ENCODE peak calls at places on chromosomes 3 and 15, in four cellular contexts. H is C1 segment of cervical spinal cord; D is effector CD8-positive, alpha-beta T cell; T is IMR-90. S is an unnamed sample.

GRCh38 chr15:76163429-76164020 is 103.7 kb downstream of the TMEM266 start:
- DNase-seq in H (no peak), D (no peak), T (peak; percentile 79), S (no peak)

GRCh38 chr3:126903521-126903920 is 79.4 kb upstream of the PLXNA1 start:
- DNase-seq in D (no peak), H (no peak), T (no peak), S (no peak)

GRCh38 chr3:195828762-195829161 is 17.0 kb upstream of the MUC4 start:
- DNase-seq in D (no peak), H (no peak), T (no peak), S (no peak)

GRCh38 chr3:23959147-23959900 is 14.2 kb downstream of the NR1D2 start:
- DNase-seq in H (no peak), T (peak; percentile 95), D (no peak), S (peak; percentile 40)

GRCh38 chr3:115325539-115325938 is 178.5 kb upstream of the ZBTB20 start:
- DNase-seq in T (peak; percentile 50), H (no peak), D (no peak), S (peak; percentile 29)

GRCh38 chr3:11258958-11259357 is 13.2 kb upstream of the ATG7 start:
- DNase-seq in D (no peak), T (no peak), H (no peak), S (no peak)

GRCh38 chr15:30929064-30929669 is 25.5 kb downstream of the FAN1 start:
- DNase-seq in H (no peak), D (no peak), T (no peak), S (no peak)

GRCh38 chr3:36867810-36868209 is 77.0 kb downstream of the TRANK1 start:
- DNase-seq in D (no peak), T (no peak), H (no peak), S (no peak)

GRCh38 chr3:164918915-164919314 is 159.4 kb downstream of the SI start:
- DNase-seq in H (no peak), T (no peak), D (no peak), S (no peak)

GRCh38 chr15:91258436-91258779 is 158.4 kb downstream of the SV2B start:
- DNase-seq in T (no peak), H (no peak), D (no peak), S (no peak)

GRCh38 chr3:16085884-16086608 is 88.4 kb upstream of the GALNT15 start:
- DNase-seq in D (no peak), T (no peak), H (no peak), S (no peak)

S was measured in brain microvascular endothelial cell.